ENCODE peak calls at places on chromosomes 11 and 22, in four cellular contexts. I, O, C and E are unnamed samples.

GRCh38 chr11:86698634-86699033 is 26.2 kb upstream of the ME3 start:
- DNase-seq in C (no peak), O (no peak), I (no peak), E (no peak)

GRCh38 chr11:2789791-2790580 is 90.2 kb upstream of the KCNQ1OT1 start:
- DNase-seq in I (no peak), O (no peak), C (no peak), E (no peak)

GRCh38 chr11:67371549-67372231 is 1.7 kb downstream of the CLCF1 start:
- DNase-seq in C (no peak), I (peak; percentile 67), O (peak; percentile 66), E (peak; percentile 12)

GRCh38 chr11:26088391-26088790 is 243.5 kb upstream of the ANO3 start:
- DNase-seq in O (no peak), I (no peak), C (no peak), E (no peak)

GRCh38 chr11:58770627-58771457 is 39.1 kb upstream of the GLYAT start:
- DNase-seq in I (peak; percentile 77), C (no peak), O (no peak), E (no peak)

GRCh38 chr11:83956119-83956697 is 670.0 kb upstream of the CCDC90B start:
- DNase-seq in I (no peak), O (no peak), C (no peak), E (no peak)

GRCh38 chr11:78698612-78699011 is 123.9 kb upstream of the NARS2 start:
- DNase-seq in I (no peak), C (no peak), O (no peak), E (no peak)

GRCh38 chr11:561148-562003 is 606 bp downstream of the RASSF7 start:
- DNase-seq in I (no peak), O (no peak), C (peak; percentile 41), E (peak; percentile 17)

GRCh38 chr22:22949953-22950352 is 62.3 kb downstream of the IGLL5 start:
- DNase-seq in I (no peak), C (no peak), O (no peak), E (peak; percentile 2)

GRCh38 chr22:49798486-49799151 is 29.1 kb downstream of the BRD1 start:
- DNase-seq in O (no peak), I (no peak), C (no peak), E (no peak)

GRCh38 chr11:13065200-13065787 is 56.2 kb downstream of the RASSF10 start:
- DNase-seq in I (no peak), C (no peak), O (no peak), E (no peak)

GRCh38 chr22:36010913-36011312 is 17.7 kb downstream of the RBFOX2 start:
- DNase-seq in O (no peak), C (no peak), I (no peak), E (no peak)

GRCh38 chr11:113373306-113373705 is 14.3 kb upstream of the ANKK1 start:
- DNase-seq in O (no peak), I (no peak), C (no peak), E (no peak)

GRCh38 chr22:22454997-22455396 is 53.5 kb downstream of the ZNF280B start:
- DNase-seq in C (no peak), O (no peak), I (peak; percentile 19), E (no peak)

GRCh38 chr11:86670179-86670578 is 2.2 kb downstream of the ME3 start:
- DNase-seq in I (no peak), O (no peak), C (no peak), E (no peak)

GRCh38 chr22:19375435-19375834 is 56.1 kb downstream of the HIRA start:
- DNase-seq in O (no peak), C (no peak), I (no peak), E (no peak)

GRCh38 chr11:33899383-33900037 is 7.6 kb upstream of the LMO2 start:
- DNase-seq in C (no peak), O (no peak), I (peak; percentile 56), E (no peak)

DNA sequence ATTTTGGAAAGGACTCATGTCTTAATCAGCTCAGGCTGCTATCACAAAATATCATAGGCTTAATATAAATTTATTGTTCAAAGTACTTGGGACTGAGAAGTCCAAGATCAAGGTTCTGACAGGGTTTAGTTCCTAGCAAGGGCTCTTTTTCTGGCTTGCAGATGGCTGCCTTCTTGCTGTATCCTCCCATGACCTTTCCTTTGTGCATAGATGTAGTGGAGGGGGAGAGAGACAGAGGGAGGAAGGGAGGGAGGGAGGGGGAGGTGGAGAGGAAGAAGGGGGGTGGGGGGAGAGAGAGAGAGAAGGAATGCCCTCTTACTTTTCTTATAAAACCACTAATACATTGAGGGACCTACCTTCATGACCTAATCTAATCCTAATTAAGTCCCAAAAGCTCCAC is 306.8 kb upstream of the DDI1 start:
- DNase-seq in I (no peak), O (no peak), C (no peak), E (no peak)
- H3K9me3 ChIP-seq in I (no peaks in the 10 kb centered on the region), O (peaks cover 15% of the 10 kb centered on the region), C (no peaks in the 10 kb centered on the region), E (no peaks in the 10 kb centered on the region)

GRCh38 chr11:3834349-3835099 is 6.2 kb downstream of the RHOG start:
- DNase-seq in O (no peak), I (peak; percentile 89), C (no peak), E (no peak)

GRCh38 chr11:3831378-3832239 is 9.2 kb downstream of the RHOG start:
- DNase-seq in O (no peak), C (no peak), I (peak; percentile 45), E (no peak)

GRCh38 chr11:3832816-3833215 is 7.9 kb downstream of the RHOG start:
- DNase-seq in C (no peak), I (no peak), O (no peak), E (no peak)

GRCh38 chr11:3835100-3835485 is 5.7 kb downstream of the RHOG start:
- DNase-seq in I (peak; percentile 62), O (no peak), C (no peak), E (no peak)

DNA sequence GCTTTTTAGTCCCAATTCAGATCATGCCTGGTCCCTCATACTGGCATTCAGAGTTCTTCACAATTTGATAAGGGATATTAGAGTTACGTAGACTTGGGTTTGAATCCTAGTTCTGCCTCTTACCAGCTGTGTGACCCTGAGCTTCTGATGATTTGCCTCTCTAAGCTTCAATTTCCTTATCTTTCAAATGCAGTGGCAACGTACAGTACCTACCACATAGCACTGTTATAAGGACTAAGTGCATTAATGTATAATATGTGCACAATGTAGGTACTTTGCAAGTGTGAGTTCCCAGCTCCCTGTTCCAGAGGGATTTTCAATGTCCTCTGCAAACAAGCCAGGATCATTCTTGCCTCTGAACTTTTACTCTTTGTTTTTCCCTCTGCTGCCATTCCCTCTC is 7.3 kb downstream of the RHOG start:
- DNase-seq in O (no peak), C (no peak), I (no peak), E (no peak)
- H4K20me1 ChIP-seq in O (peaks cover 3% of the 10 kb centered on the region), C (peaks cover 74% of the 10 kb centered on the region), I (no peaks in the 10 kb centered on the region), E (peaks cover 10% of the 10 kb centered on the region)

DNA sequence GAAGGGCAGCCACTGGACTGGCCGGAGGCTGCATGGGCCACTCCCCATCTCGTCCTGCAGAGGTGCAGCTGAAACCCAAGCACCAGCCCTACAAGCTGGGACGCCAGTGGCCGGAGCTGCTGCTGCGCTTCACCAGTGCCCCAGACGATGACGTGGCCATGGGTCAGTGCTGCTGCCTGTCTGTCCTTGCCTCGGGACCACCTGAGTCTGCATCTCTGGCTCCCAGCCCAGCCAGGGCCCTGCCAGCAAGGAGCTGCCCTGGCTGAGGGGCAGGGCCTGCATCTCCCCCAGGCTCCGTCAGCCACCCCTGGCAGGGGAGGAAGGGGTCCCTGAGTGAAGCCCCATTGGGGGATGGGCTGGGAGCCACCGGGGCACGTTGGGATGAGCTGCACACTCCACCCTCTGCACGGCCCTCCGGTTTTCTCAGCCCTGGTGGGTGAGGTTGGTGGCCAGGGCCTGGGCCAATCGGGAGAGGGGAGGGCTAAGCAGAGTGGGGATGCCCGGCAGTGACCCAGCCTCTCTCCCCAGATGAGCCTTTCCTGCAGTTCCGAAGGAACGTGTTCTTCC is 7.2 kb downstream of the FRMD8 start:
- DNase-seq in C (no peak), I (no peak), O (no peak), E (no peak)
- H3K79me2 ChIP-seq in C (peaks cover 50% of the 10 kb centered on the region), I (peaks cover 17% of the 10 kb centered on the region), O (no peaks in the 10 kb centered on the region), E (peaks cover 56% of the 10 kb centered on the region)

GRCh38 chr11:56916609-56917008 is 72.1 kb upstream of the OR5AK2 start:
- DNase-seq in O (no peak), C (no peak), I (no peak), E (no peak)

GRCh38 chr11:56916162-56916561 is 72.6 kb upstream of the OR5AK2 start:
- DNase-seq in O (no peak), I (no peak), C (no peak), E (no peak)

GRCh38 chr11:56923116-56923515 is 65.6 kb upstream of the OR5AK2 start:
- DNase-seq in C (no peak), O (no peak), I (no peak), E (no peak)

DNA sequence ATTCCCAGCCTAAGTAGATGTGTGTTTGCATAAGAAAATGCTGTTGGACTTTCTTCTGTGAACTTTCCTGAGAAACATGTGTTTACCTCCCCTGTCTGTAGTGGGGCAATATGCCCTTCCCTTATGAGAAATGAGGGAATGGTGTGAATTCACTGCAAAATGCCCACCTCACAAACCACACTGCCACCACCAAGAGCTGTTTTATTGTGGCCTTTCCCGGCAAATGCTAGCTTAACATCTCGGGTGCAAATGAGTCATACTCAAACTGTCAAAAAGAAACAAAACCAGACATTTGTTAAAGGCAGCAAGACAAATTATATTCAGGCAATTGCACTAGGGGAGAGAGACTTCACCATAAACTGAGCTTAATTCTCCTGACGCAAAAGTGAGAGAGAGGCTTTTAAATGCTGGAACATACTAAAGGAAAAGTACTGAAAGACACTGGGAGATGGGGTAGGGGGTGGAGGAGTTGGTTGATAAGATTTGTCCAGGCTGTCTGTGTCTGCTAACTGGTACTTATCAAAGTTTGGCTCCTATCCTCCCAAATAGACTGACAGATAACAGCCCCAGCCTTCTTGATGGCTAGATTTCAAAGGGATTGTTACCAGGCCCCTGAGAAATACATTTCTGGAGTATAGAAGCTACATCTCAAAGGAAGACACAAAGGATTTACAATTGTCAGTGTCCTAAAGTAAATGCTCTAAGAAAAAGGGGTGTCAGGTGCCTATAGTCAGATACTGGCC is 70.8 kb upstream of the OR5AK2 start:
- DNase-seq in I (no peak), O (no peak), C (peak; percentile 20), E (no peak)
- H3K9me3 ChIP-seq in I (no peaks in the 10 kb centered on the region), O (no peaks in the 10 kb centered on the region), C (no peaks in the 10 kb centered on the region), E (no peaks in the 10 kb centered on the region)

GRCh38 chr22:38383417-38383816 is 66.2 kb upstream of the CSNK1E start:
- DNase-seq in C (no peak), O (no peak), I (no peak), E (no peak)
- H4K20me1 ChIP-seq in C (peaks cover 9% of the 10 kb centered on the region), O (no peaks in the 10 kb centered on the region), I (no peaks in the 10 kb centered on the region), E (peaks cover 8% of the 10 kb centered on the region)

DNA sequence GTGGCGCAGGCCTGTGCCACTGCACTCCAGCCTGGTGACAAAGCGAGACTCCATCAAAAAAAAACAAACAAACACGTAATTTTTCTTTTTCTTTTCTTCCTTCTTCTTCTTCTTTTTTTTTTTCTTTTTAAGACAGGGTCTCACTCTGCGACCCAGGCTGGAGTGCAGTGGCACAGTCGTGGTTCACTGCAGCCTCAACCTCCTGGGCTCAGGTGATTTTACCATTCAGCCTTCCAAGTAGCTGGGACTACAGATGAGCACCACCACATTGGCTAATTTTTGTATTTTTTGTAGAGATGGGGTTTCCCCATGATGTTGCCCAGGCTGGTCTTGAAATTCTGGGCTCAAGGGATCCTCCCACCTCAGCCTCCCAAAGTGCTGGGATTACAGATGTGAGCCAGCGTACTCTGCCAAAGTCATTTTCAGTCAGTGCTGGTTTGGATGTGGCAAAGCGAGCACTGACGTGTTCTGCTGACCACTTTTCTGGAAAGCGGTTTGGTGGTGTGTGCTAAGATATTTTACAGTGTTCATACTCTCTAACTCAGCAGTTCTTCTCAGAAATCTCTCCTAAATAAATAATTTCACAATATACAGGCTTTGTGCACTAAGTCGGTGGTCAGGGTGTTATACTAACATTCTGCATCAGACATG is 10.7 kb downstream of the FAM118A start:
- DNase-seq in O (no peak), C (no peak), I (no peak), E (no peak)
- H3K79me2 ChIP-seq in O (no peaks in the 10 kb centered on the region), C (peaks cover 50% of the 10 kb centered on the region), I (peaks cover 77% of the 10 kb centered on the region), E (peaks cover 52% of the 10 kb centered on the region)